ENCODE peak calls at places on chromosomes 5 and 9, in five cellular contexts. O, A, S, B and P are unnamed samples.

GRCh38 chr5:100667021-100667671 is 132.0 kb downstream of the FAM174A start:
- DNase-seq in O (no peak), A (no peak), S (no peak), B (no peak), P (no peak)

GRCh38 chr5:103621548-103621930 is 59.0 kb upstream of the NUDT12 start:
- DNase-seq in O (no peak), A (no peak), S (no peak), B (no peak), P (no peak)

GRCh38 chr5:111776903-111777302 is 19.9 kb upstream of the NREP start:
- DNase-seq in O (no peak), A (no peak), S (no peak), B (no peak), P (no peak)

GRCh38 chr9:70085241-70085640 is 41.6 kb downstream of the MAMDC2 start:
- DNase-seq in O (no peak), A (no peak), S (no peak), B (no peak), P (no peak)

GRCh38 chr5:137263319-137263718 is 235.8 kb downstream of the SPOCK1 start:
- DNase-seq in O (no peak), A (no peak), S (no peak), B (no peak), P (no peak)

GRCh38 chr5:108418172-108418571 is 36.3 kb upstream of the FBXL17 start:
- DNase-seq in O (no peak), A (no peak), S (no peak), B (no peak), P (no peak)

GRCh38 chr5:177601577-177602457 is 1.9 kb downstream of the B4GALT7 start:
- DNase-seq in O (no peak), A (no peak), S (no peak), B (no peak), P (peak)

GRCh38 chr9:118643118-118643517 is 726.1 kb downstream of the BRINP1 start:
- DNase-seq in O (no peak), A (no peak), S (no peak), B (no peak), P (no peak)

GRCh38 chr9:76717611-76718010 is 46.6 kb upstream of the PCA3 start:
- DNase-seq in O (no peak), A (no peak), S (no peak), B (no peak), P (no peak)

GRCh38 chr5:78467744-78468357 is 107.4 kb downstream of the SCAMP1 start:
- DNase-seq in O (peak), A (no peak), S (peak), B (no peak), P (peak)

GRCh38 chr5:32645246-32645645 is 59.9 kb downstream of the SUB1 start:
- DNase-seq in O (no peak), A (no peak), S (no peak), B (no peak), P (no peak)

GRCh38 chr5:79416499-79416898 is 97.4 kb downstream of the HOMER1 start:
- DNase-seq in O (peak), A (peak), S (peak), B (peak), P (no peak)

GRCh38 chr5:5521029-5521428 is 98.6 kb downstream of the ICE1 start:
- DNase-seq in O (no peak), A (no peak), S (no peak), B (no peak), P (no peak)

GRCh38 chr9:71861618-71862017 is 49.4 kb downstream of the ABHD17B start:
- DNase-seq in O (no peak), A (no peak), S (no peak), B (no peak), P (no peak)

DNA sequence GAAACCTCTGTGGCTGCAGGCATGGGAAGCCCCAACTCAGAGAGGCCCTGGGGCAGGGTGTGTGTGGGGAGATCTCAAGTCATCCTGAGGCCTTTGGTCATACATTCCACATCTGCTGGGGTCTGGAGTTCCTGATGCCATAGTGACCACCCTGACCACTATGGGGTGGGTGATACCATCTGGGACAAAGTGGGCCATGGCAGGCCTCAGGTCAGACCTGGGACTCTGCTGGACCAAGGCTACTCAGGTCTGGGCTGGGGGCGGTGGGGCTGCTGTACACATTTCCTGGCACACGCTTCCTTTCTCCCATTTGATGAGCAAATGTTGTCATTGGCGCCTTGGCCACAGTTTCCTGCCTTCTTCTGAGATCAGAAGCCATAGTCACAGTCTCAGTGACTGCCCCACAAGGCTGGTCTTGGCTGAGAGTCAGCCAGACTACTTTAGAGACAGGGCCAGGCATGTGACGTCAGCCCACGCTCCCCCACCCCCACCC is 15.1 kb upstream of the ACSL6 start:
- DNase-seq in O (no peak), A (no peak), S (no peak), B (no peak), P (no peak)
- TF ChIP-seq TAF1 in O (no peak), A (no peak), S (no peak), B (no peak), P (no peak)

GRCh38 chr9:79664375-79664825 is 92.6 kb downstream of the TLE4 start:
- DNase-seq in O (no peak), A (no peak), S (no peak), B (no peak), P (no peak)
- TF ChIP-seq TAF1 in O (no peak), A (no peak), S (no peak), B (no peak), P (no peak)

GRCh38 chr9:14243514-14244042 is 70.4 kb downstream of the NFIB start:
- DNase-seq in O (no peak), A (no peak), S (no peak), B (no peak), P (no peak)

GRCh38 chr9:14240491-14240890 is 73.5 kb downstream of the NFIB start:
- DNase-seq in O (no peak), A (no peak), S (no peak), B (no peak), P (no peak)

GRCh38 chr9:14236586-14236985 is 77.4 kb downstream of the NFIB start:
- DNase-seq in O (no peak), A (no peak), S (no peak), B (no peak), P (no peak)

GRCh38 chr9:14238518-14238917 is 75.4 kb downstream of the NFIB start:
- DNase-seq in O (no peak), A (no peak), S (no peak), B (no peak), P (peak)

DNA sequence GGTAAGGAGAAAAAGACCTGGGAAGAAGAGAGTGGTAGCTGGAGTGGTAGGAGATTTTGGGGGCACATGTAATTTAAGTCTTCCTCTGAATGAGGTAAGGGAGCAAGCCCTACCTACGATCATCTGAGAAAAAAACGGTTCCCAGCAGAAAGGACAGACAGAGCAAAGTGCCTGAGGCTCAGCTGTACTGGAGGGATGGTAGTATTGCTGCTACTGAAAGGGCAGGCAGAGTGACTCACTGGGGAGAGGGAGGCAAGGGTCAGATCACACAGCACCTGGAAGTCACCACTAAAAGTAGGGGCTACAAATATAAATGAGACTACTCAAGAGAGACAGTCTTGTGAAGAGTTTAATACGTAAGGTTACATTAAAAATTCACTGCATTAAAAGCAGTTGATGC is 75.9 kb downstream of the NFIB start:
- DNase-seq in O (no peak), A (no peak), S (no peak), B (no peak), P (peak)
- TF ChIP-seq TAF1 in O (no peak), A (no peak), S (no peak), B (no peak), P (no peak)

GRCh38 chr9:3804148-3804547 is 278.3 kb upstream of the RFX3 start:
- DNase-seq in O (no peak), A (no peak), S (no peak), B (no peak), P (no peak)

GRCh38 chr9:3810231-3810630 is 284.4 kb upstream of the RFX3 start:
- DNase-seq in O (no peak), A (no peak), S (no peak), B (no peak), P (no peak)

GRCh38 chr9:3807601-3808000 is 281.8 kb upstream of the RFX3 start:
- DNase-seq in O (no peak), A (no peak), S (no peak), B (no peak), P (no peak)

GRCh38 chr9:3809724-3810123 is 283.9 kb upstream of the RFX3 start:
- DNase-seq in O (no peak), A (no peak), S (peak), B (no peak), P (no peak)
- TF ChIP-seq TAF1 in O (no peak), A (no peak), S (no peak), B (no peak), P (no peak)

GRCh38 chr5:109533847-109534272 is 124.1 kb upstream of the PJA2 start:
- DNase-seq in O (peak), A (no peak), S (no peak), B (no peak), P (no peak)

GRCh38 chr5:109531262-109531661 is 121.5 kb upstream of the PJA2 start:
- DNase-seq in O (no peak), A (no peak), S (no peak), B (no peak), P (no peak)

GRCh38 chr5:109529987-109530386 is 120.2 kb upstream of the PJA2 start:
- DNase-seq in O (no peak), A (no peak), S (no peak), B (no peak), P (no peak)

GRCh38 chr5:109532773-109533364 is 123.1 kb upstream of the PJA2 start:
- DNase-seq in O (no peak), A (no peak), S (no peak), B (no peak), P (no peak)

DNA sequence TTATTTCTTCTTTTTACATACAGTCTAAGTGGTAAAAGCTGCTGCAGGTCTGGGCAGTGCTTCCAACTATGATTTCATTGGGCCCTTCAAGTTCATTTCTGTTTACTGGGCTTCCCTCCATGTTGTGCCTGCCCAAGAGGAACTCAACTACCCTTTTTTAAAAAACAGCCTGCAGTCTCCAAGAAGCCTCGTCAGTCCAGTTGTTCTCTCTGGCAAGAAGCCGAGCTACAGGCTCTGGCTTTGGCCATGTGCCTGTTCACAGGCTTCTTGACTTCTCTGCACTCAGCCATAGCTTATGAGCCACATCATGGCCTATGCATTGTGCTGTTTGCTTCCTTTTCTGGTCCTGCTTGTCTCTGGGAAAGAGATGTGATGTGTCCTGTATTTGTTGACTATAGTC is 119.7 kb upstream of the PJA2 start:
- DNase-seq in O (no peak), A (no peak), S (no peak), B (no peak), P (no peak)
- TF ChIP-seq TAF1 in O (no peak), A (no peak), S (no peak), B (no peak), P (no peak)